ENCODE peak calls at places on chromosomes 6 and 20, in six cellular contexts. O is SJSA1, A is fibroblast of lung, R is H1, K is WERI-Rb-1, W is tibial nerve. P is an unnamed sample.

GRCh38 chr20:57655812-57656161 is 35.6 kb upstream of the ZBP1 start:
- DNase-seq in O (peak; percentile 21), A (no peak), R (peak; percentile 43), K (no peak), W (peak; percentile 4), P (no peak)

GRCh38 chr20:23658989-23659609 is 21.3 kb upstream of the CST3 start:
- DNase-seq in O (no peak), A (no peak), R (no peak), K (no peak), W (no peak), P (no peak)

GRCh38 chr6:64280569-64280968 is 645.0 kb downstream of the PHF3 start:
- DNase-seq in O (no peak), A (peak; percentile 3), R (no peak), K (peak; percentile 48), W (peak; percentile 21), P (no peak)

GRCh38 chr20:38132156-38132909 is 32.7 kb downstream of the TGM2 start:
- DNase-seq in O (no peak), A (no peak), R (no peak), K (no peak), W (no peak), P (no peak)

GRCh38 chr6:79631800-79632172 is 657 bp downstream of the SH3BGRL2 start:
- DNase-seq in O (no peak), A (no peak), R (peak; percentile 56), K (no peak), W (no peak), P (no peak)

GRCh38 chr6:46011241-46012085 is 4.2 kb downstream of the CLIC5 start:
- DNase-seq in O (peak; percentile 68), A (no peak), R (no peak), K (no peak), W (no peak), P (no peak)

GRCh38 chr6:52858416-52858815 is 17.8 kb upstream of the GSTA5 start:
- DNase-seq in O (no peak), A (no peak), R (no peak), K (no peak), W (no peak), P (no peak)

GRCh38 chr6:135291288-135292116 is 110.4 kb downstream of the MYB start:
- DNase-seq in O (no peak), A (peak; percentile 74), R (no peak), K (no peak), W (no peak), P (no peak)

GRCh38 chr6:157080986-157081391 is 242.3 kb downstream of the TMEM242 start:
- DNase-seq in O (no peak), A (no peak), R (no peak), K (no peak), W (no peak), P (no peak)

GRCh38 chr6:42720739-42721138 is 1.7 kb downstream of the PRPH2 start:
- DNase-seq in O (no peak), A (peak; percentile 69), R (no peak), K (no peak), W (no peak), P (no peak)

GRCh38 chr20:33635341-33635740 is 26.8 kb upstream of the C20orf144 start:
- DNase-seq in O (no peak), A (no peak), R (no peak), K (no peak), W (no peak), P (no peak)

GRCh38 chr20:48945840-48946514 is 24.5 kb downstream of the ARFGEF2 start:
- DNase-seq in O (no peak), A (no peak), R (no peak), K (no peak), W (no peak), P (no peak)

GRCh38 chr6:82957171-82957894 is 108.3 kb downstream of the UBE3D start:
- DNase-seq in O (no peak), A (peak; percentile 33), R (no peak), K (no peak), W (no peak), P (no peak)

GRCh38 chr6:105437236-105437635 is 34.4 kb upstream of the PREP start:
- DNase-seq in O (no peak), A (no peak), R (no peak), K (no peak), W (no peak), P (no peak)

GRCh38 chr6:96211341-96211740 is 195.6 kb downstream of the FUT9 start:
- DNase-seq in O (no peak), A (no peak), R (no peak), K (no peak), W (no peak), P (no peak)

GRCh38 chr6:34570066-34570833 is 14.1 kb upstream of the SPDEF start:
- DNase-seq in O (no peak), A (no peak), R (no peak), K (no peak), W (no peak), P (no peak)

GRCh38 chr6:159695984-159696383 is 2.9 kb upstream of the SOD2 start:
- DNase-seq in O (no peak), A (peak; percentile 59), R (no peak), K (no peak), W (no peak), P (no peak)

GRCh38 chr20:38585404-38586180 is 4.6 kb downstream of the ADIG start:
- DNase-seq in O (no peak), A (no peak), R (no peak), K (no peak), W (no peak), P (no peak)

GRCh38 chr6:98977606-98978292 is 30.0 kb upstream of the FBXL4 start:
- DNase-seq in O (no peak), A (no peak), R (no peak), K (no peak), W (no peak), P (no peak)

GRCh38 chr6:108800510-108800909 is 47.7 kb upstream of the ARMC2 start:
- DNase-seq in O (no peak), A (peak; percentile 35), R (no peak), K (no peak), W (no peak), P (no peak)

GRCh38 chr6:7851780-7852179 is 58.8 kb downstream of the TXNDC5 start:
- DNase-seq in O (no peak), A (no peak), R (no peak), K (no peak), W (no peak), P (no peak)

GRCh38 chr6:94680672-94681212 is 896.6 kb upstream of the MANEA start:
- DNase-seq in O (no peak), A (no peak), R (no peak), K (no peak), W (no peak), P (no peak)

DNA sequence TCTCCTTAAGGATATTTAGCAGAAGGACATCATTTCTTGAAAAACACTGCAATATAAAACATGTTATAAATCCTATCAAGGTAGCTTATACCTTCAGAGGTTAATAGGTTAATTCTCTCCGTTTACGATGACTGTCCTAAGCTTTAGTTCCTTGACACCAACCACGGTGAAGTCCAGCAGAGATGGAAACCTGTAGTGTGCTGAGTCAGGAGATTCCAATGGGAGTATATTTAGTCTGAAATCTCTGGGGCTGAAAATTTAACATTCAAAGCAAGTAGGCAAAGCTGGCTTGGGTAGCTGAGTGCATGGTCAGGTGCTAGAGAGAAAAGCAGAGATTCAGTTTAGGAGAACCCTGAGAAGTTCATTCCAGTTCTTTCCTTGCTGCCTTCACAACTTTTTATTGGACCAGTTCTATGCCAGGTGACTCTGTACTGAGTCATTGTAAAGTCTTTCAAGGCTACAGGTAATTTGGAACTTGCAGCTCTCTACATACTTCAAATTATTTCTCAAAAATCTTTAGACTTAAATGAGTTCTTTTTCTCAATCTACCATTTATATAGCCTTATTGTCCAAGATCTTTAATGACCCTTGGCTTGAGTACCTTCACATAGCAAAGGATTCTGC is 1009.4 kb upstream of the FLRT3 start:
- DNase-seq in O (no peak), A (no peak), R (no peak), K (no peak), W (no peak), P (no peak)
- H3K9me3 ChIP-seq in O (peaks cover 5% of the 10 kb centered on the region), A (no peaks in the 10 kb centered on the region), R (peaks cover 12% of the 10 kb centered on the region), K (no peaks in the 10 kb centered on the region), W (no peaks in the 10 kb centered on the region), P (no peaks in the 10 kb centered on the region)

GRCh38 chr20:21003902-21004301 is 102.3 kb downstream of the LINC00237 start:
- DNase-seq in O (no peak), A (no peak), R (no peak), K (no peak), W (no peak), P (no peak)
- H3K27ac ChIP-seq in O (no peak overlapping the region), A (no peak overlapping the region), R (no peak overlapping the region), K (no peak overlapping the region), W (no peak overlapping the region), P (no peak overlapping the region)

DNA sequence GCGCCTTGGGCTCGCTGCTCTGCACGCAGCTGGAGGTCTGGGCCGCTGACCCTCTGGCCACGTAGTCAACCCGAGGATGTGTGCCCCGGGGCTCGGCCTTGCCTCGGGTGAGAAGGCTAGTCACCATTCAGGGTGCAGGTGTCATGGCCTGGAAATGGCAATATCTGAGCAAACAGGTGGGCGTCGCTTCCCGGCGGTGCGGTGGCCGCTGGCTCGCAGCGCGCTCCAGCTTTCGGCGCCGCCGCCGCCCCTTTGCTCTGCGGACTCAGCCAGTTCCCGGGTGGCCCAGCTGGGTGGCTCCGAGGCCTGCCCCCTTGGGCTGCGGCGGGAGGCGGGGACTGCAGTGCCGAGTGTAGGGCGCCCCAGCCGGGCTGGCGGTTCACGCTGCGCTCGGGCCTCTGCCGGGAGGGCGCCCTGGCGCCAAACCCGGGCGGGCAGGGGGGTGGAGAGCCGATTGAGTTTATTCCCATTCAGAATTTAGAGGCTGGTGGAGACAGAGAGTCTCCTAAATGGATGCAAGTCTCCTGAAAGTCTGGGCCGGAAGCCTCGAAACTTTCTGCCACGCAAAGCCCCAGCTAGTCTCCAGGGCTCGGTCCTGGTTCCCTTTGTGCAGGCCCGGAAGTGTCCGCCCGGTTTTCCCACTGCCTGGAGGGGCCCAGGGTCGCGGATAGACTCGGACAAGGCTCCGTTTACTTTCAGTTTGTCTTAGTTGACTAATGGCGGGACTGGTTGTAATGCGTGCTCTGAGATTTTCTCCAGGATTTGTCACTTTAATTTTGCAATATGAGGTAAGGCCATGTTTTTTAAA is 11.3 kb upstream of the TFAP2A start:
- DNase-seq in O (peak; percentile 98), A (peak; percentile 34), R (peak; percentile 74), K (peak; percentile 78), W (no peak), P (no peak)
- H3K27me3 ChIP-seq in O (no peaks in the 10 kb centered on the region), A (peaks cover 44% of the 10 kb centered on the region), R (peaks cover 76% of the 10 kb centered on the region), K (peaks cover 53% of the 10 kb centered on the region), W (no peaks in the 10 kb centered on the region), P (peaks cover 65% of the 10 kb centered on the region)

GRCh38 chr6:148653138-148653776 is 93.6 kb upstream of the UST start:
- DNase-seq in O (no peak), A (peak; percentile 3), R (no peak), K (no peak), W (no peak), P (peak; percentile 33)

GRCh38 chr6:148650941-148651540 is 95.8 kb upstream of the UST start:
- DNase-seq in O (no peak), A (no peak), R (no peak), K (no peak), W (no peak), P (no peak)

GRCh38 chr6:148648754-148649453 is 97.9 kb upstream of the UST start:
- DNase-seq in O (no peak), A (no peak), R (no peak), K (no peak), W (no peak), P (no peak)

DNA sequence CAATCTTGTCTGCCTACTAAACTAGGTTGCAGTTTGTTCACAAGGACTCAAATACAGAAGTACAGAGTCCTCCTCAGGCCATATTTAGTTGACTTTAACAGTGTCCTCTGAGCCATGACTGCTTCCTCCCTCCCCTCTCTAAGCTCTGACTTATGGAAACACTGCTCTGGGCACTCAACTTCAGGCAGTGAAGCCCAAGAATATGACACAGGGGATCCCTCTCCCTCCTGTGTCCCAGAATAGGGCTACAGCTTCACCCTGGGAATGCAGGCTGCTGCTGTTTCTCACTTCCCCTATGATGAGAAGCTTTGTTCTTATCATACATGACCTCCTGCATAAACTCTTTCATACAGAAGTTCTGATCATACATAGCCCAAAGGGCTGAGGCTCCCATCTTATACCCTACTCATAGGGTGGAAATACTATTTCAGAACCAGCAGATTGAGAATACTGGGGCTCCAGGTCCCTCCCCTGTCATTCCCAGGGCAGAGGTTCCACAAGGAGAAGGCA is 97.3 kb upstream of the UST start:
- DNase-seq in O (no peak), A (no peak), R (no peak), K (no peak), W (no peak), P (no peak)
- H3K9me3 ChIP-seq in O (no peaks in the 10 kb centered on the region), A (no peaks in the 10 kb centered on the region), R (peaks cover 42% of the 10 kb centered on the region), K (peaks cover 15% of the 10 kb centered on the region), W (no peaks in the 10 kb centered on the region), P (no peaks in the 10 kb centered on the region)